ENCODE peak calls at places on chromosome 16, in seven cellular contexts. One of them, this sample, is unnamed.

GRCh38 chr16:27350006-27350405 is 36.2 kb downstream of the IL4R start:
- DNase-seq in SK-N-SH: no peak
- DNase-seq in HCT116: no peak
- DNase-seq in H1: no peak
- DNase-seq in K562: no peak
- DNase-seq in HepG2: no peak
- DNase-seq in GM12878: no peak
- DNase-seq in this sample: no peak

GRCh38 chr16:9090101-9090959 is 1.1 kb upstream of the HAPSTR1 start:
- DNase-seq in SK-N-SH: peak; percentile 72
- DNase-seq in HCT116: no peak
- DNase-seq in H1: no peak
- DNase-seq in K562: peak; percentile 68
- DNase-seq in HepG2: no peak
- DNase-seq in GM12878: no peak
- DNase-seq in this sample: no peak

GRCh38 chr16:31453255-31454204 is 5.8 kb upstream of the ARMC5 start:
- DNase-seq in SK-N-SH: no peak
- DNase-seq in HCT116: no peak
- DNase-seq in H1: no peak
- DNase-seq in K562: peak; percentile 40
- DNase-seq in HepG2: peak; percentile 75
- DNase-seq in GM12878: no peak
- DNase-seq in this sample: no peak

GRCh38 chr16:11303405-11304138 is 22.4 kb upstream of the PRM1 start:
- DNase-seq in SK-N-SH: peak; percentile 85
- DNase-seq in HCT116: no peak
- DNase-seq in H1: no peak
- DNase-seq in K562: peak; percentile 23
- DNase-seq in HepG2: no peak
- DNase-seq in GM12878: no peak
- DNase-seq in this sample: peak; percentile 60

GRCh38 chr16:84633622-84634021 is 14.7 kb upstream of the KLHL36 start:
- DNase-seq in SK-N-SH: no peak
- DNase-seq in HCT116: no peak
- DNase-seq in H1: no peak
- DNase-seq in K562: no peak
- DNase-seq in HepG2: no peak
- DNase-seq in GM12878: no peak
- DNase-seq in this sample: no peak

GRCh38 chr16:31704138-31704537 is 169.5 kb upstream of the ZNF267 start:
- DNase-seq in SK-N-SH: no peak
- DNase-seq in HCT116: no peak
- DNase-seq in H1: no peak
- DNase-seq in K562: no peak
- DNase-seq in HepG2: no peak
- DNase-seq in GM12878: no peak
- DNase-seq in this sample: no peak

GRCh38 chr16:79466111-79466510 is 134.4 kb downstream of the MAF start:
- DNase-seq in SK-N-SH: no peak
- DNase-seq in HCT116: no peak
- DNase-seq in H1: no peak
- DNase-seq in K562: no peak
- DNase-seq in HepG2: no peak
- DNase-seq in GM12878: no peak
- DNase-seq in this sample: no peak

GRCh38 chr16:15721018-15721417 is 71.0 kb downstream of the NDE1 start:
- DNase-seq in SK-N-SH: no peak
- DNase-seq in HCT116: no peak
- DNase-seq in H1: no peak
- DNase-seq in K562: no peak
- DNase-seq in HepG2: no peak
- DNase-seq in GM12878: no peak
- DNase-seq in this sample: no peak

GRCh38 chr16:86070511-86070910 is 171.5 kb downstream of the IRF8 start:
- DNase-seq in SK-N-SH: no peak
- DNase-seq in HCT116: no peak
- DNase-seq in H1: no peak
- DNase-seq in K562: no peak
- DNase-seq in HepG2: no peak
- DNase-seq in GM12878: no peak
- DNase-seq in this sample: no peak

GRCh38 chr16:50657251-50657650 is 23.9 kb downstream of the SNX20 start:
- DNase-seq in SK-N-SH: no peak
- DNase-seq in HCT116: no peak
- DNase-seq in H1: no peak
- DNase-seq in K562: no peak
- DNase-seq in HepG2: no peak
- DNase-seq in GM12878: no peak
- DNase-seq in this sample: no peak

GRCh38 chr16:49457196-49457595 is 83.6 kb downstream of the C16orf78 start:
- DNase-seq in SK-N-SH: no peak
- DNase-seq in HCT116: no peak
- DNase-seq in H1: no peak
- DNase-seq in K562: no peak
- DNase-seq in HepG2: no peak
- DNase-seq in GM12878: no peak
- DNase-seq in this sample: no peak

GRCh38 chr16:87956169-87956770 is 5.0 kb downstream of the BANP start:
- DNase-seq in SK-N-SH: no peak
- DNase-seq in HCT116: no peak
- DNase-seq in H1: no peak
- DNase-seq in K562: peak; percentile 45
- DNase-seq in HepG2: no peak
- DNase-seq in GM12878: peak; percentile 42
- DNase-seq in this sample: no peak

GRCh38 chr16:4410335-4411075 is 5.9 kb downstream of the CORO7 start:
- DNase-seq in SK-N-SH: peak; percentile 76
- DNase-seq in HCT116: no peak
- DNase-seq in H1: no peak
- DNase-seq in K562: no peak
- DNase-seq in HepG2: no peak
- DNase-seq in GM12878: no peak
- DNase-seq in this sample: peak; percentile 44
- TF ChIP-seq JUND in SK-N-SH: no peak
- TF ChIP-seq JUND in HCT116: no peak
- TF ChIP-seq JUND in H1: no peak
- TF ChIP-seq JUND in K562: no peak
- TF ChIP-seq JUND in HepG2: no peak
- TF ChIP-seq JUND in GM12878: no peak
- TF ChIP-seq JUND in this sample: no peak

DNA sequence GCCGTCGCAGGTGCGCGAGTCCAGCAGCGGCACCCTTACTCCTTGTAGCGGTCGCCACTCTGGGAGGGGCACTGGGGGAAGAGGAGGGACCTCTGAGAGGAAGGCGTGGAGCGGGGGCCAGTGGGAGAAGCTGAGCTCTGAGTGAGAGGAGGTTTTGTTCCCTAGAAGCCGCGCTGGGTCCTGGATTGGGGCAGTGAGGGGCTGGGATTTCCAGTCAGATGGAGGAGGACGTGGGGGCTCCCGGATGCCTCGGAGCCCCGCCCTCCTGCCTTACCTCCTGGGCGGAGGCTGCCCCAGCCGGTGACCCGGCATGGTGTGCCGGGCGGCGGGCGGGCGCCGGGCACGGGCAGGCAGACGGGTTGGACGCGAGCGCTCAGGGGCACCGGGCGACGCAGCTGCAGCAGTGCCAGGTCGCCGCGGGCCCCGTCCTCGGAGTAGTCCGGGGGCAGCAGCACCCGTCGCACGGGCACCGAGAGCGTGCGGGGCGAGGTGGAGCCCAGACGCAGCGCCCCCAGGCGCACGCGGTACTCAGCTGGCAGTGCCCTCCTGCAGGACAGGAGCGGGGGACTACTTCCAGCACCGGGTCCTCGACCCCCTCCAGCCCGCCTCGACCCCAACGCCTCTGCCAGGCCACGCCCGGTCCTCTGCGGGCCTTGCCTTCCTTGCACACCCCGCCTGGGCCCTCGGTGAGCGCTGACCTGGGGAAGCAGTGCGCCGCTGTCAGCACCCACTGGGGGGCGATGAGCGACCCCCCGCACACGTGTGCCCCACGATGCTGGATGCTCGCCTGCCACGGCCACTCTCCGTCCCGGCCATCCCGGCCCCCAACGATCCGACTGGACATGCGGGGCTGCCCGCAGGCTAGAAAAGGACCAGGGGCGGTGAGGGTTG is 2.0 kb downstream of the PRSS33 start:
- DNase-seq in SK-N-SH: peak; percentile 70
- DNase-seq in HCT116: no peak
- DNase-seq in H1: no peak
- DNase-seq in K562: peak; percentile 60
- DNase-seq in HepG2: no peak
- DNase-seq in GM12878: no peak
- DNase-seq in this sample: no peak
- TF ChIP-seq JUND in SK-N-SH: no peak
- TF ChIP-seq JUND in HCT116: no peak
- TF ChIP-seq JUND in H1: no peak
- TF ChIP-seq JUND in K562: no peak
- TF ChIP-seq JUND in HepG2: no peak
- TF ChIP-seq JUND in GM12878: no peak
- TF ChIP-seq JUND in this sample: no peak

GRCh38 chr16:54651851-54652770 is 278.6 kb upstream of the IRX5 start:
- DNase-seq in SK-N-SH: no peak
- DNase-seq in HCT116: no peak
- DNase-seq in H1: no peak
- DNase-seq in K562: no peak
- DNase-seq in HepG2: no peak
- DNase-seq in GM12878: no peak
- DNase-seq in this sample: no peak

GRCh38 chr16:54657709-54658102 is 273.0 kb upstream of the IRX5 start:
- DNase-seq in SK-N-SH: no peak
- DNase-seq in HCT116: no peak
- DNase-seq in H1: no peak
- DNase-seq in K562: no peak
- DNase-seq in HepG2: no peak
- DNase-seq in GM12878: no peak
- DNase-seq in this sample: peak; percentile 66

GRCh38 chr16:54654429-54654828 is 276.2 kb upstream of the IRX5 start:
- DNase-seq in SK-N-SH: no peak
- DNase-seq in HCT116: no peak
- DNase-seq in H1: no peak
- DNase-seq in K562: no peak
- DNase-seq in HepG2: no peak
- DNase-seq in GM12878: no peak
- DNase-seq in this sample: no peak

GRCh38 chr16:54657058-54657708 is 273.5 kb upstream of the IRX5 start:
- DNase-seq in SK-N-SH: no peak
- DNase-seq in HCT116: peak; percentile 81
- DNase-seq in H1: no peak
- DNase-seq in K562: no peak
- DNase-seq in HepG2: no peak
- DNase-seq in GM12878: no peak
- DNase-seq in this sample: no peak

DNA sequence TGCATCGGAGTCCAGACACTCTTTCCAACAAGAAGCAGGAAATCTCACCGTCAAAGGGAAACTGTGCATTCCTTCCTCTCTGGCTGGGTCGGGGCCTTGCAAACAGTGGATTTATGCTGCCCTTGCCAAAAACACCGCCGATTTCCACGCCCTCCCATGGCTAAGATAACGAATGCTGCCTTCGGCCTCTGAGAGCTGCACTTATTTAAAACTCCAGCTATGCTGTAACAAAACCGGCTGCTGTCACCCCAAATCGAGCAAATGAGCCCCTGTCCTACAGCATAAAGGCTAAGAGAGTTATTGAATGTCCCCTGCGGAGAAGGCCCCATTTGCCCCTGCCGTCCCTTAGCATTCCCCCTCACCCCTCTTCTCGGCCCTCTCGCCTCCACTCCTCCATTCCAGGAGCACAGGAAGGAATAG is 275.5 kb upstream of the IRX5 start:
- DNase-seq in SK-N-SH: no peak
- DNase-seq in HCT116: no peak
- DNase-seq in H1: no peak
- DNase-seq in K562: no peak
- DNase-seq in HepG2: no peak
- DNase-seq in GM12878: no peak
- DNase-seq in this sample: no peak
- TF ChIP-seq JUND in SK-N-SH: no peak
- TF ChIP-seq JUND in HCT116: no peak
- TF ChIP-seq JUND in H1: no peak
- TF ChIP-seq JUND in K562: no peak
- TF ChIP-seq JUND in HepG2: no peak
- TF ChIP-seq JUND in GM12878: no peak
- TF ChIP-seq JUND in this sample: no peak

DNA sequence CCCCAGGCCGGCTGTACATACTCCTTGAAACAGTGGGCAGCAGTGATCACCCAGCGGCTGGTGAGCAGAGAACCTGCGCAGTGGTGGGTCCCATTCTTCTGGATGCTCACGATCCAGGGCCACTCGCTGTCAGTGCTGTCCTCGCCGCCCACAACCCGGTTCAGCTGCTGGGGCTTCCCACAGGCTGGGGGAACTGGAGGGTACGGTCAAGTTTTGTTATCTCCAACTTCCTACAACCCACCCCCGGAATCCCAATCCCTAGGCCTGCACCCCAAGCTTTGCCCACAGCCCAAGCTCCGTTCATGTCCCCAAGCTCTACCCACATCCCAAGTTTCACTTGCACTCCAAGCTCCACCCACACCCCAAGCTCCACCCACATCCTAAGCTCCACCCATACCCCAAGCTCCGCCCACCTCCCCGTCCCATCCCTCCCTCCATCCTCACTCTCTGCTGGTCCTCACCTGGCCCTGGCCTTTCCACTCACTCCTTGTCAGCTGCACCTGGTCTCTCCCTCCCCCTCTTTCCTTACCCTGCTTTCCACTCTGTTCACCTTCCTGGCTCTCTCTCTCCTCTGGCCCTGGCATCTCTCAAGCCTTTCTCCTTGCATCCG is 1.8 kb downstream of the PRSS22 start:
- DNase-seq in SK-N-SH: peak; percentile 81
- DNase-seq in HCT116: no peak
- DNase-seq in H1: no peak
- DNase-seq in K562: peak; percentile 75
- DNase-seq in HepG2: no peak
- DNase-seq in GM12878: no peak
- DNase-seq in this sample: peak; percentile 79
- TF ChIP-seq JUND in SK-N-SH: no peak
- TF ChIP-seq JUND in HCT116: no peak
- TF ChIP-seq JUND in H1: no peak
- TF ChIP-seq JUND in K562: no peak
- TF ChIP-seq JUND in HepG2: no peak
- TF ChIP-seq JUND in GM12878: no peak
- TF ChIP-seq JUND in this sample: no peak

GRCh38 chr16:2884041-2884451 is 1.0 kb downstream of the FLYWCH2 start:
- DNase-seq in SK-N-SH: peak; percentile 20
- DNase-seq in HCT116: no peak
- DNase-seq in H1: no peak
- DNase-seq in K562: no peak
- DNase-seq in HepG2: no peak
- DNase-seq in GM12878: no peak
- DNase-seq in this sample: no peak
- TF ChIP-seq JUND in SK-N-SH: no peak
- TF ChIP-seq JUND in HCT116: no peak
- TF ChIP-seq JUND in H1: no peak
- TF ChIP-seq JUND in K562: peak; percentile 34
- TF ChIP-seq JUND in HepG2: no peak
- TF ChIP-seq JUND in GM12878: no peak
- TF ChIP-seq JUND in this sample: no peak

GRCh38 chr16:48162839-48163410 is 7.1 kb upstream of the ABCC12 start:
- DNase-seq in SK-N-SH: no peak
- DNase-seq in HCT116: no peak
- DNase-seq in H1: no peak
- DNase-seq in K562: no peak
- DNase-seq in HepG2: no peak
- DNase-seq in GM12878: no peak
- DNase-seq in this sample: no peak
- TF ChIP-seq JUND in SK-N-SH: no peak
- TF ChIP-seq JUND in HCT116: no peak
- TF ChIP-seq JUND in H1: no peak
- TF ChIP-seq JUND in K562: no peak
- TF ChIP-seq JUND in HepG2: no peak
- TF ChIP-seq JUND in GM12878: no peak
- TF ChIP-seq JUND in this sample: no peak

GRCh38 chr16:67950335-67950843 is 6.5 kb upstream of the LCAT start:
- DNase-seq in SK-N-SH: no peak
- DNase-seq in HCT116: no peak
- DNase-seq in H1: no peak
- DNase-seq in K562: no peak
- DNase-seq in HepG2: no peak
- DNase-seq in GM12878: no peak
- DNase-seq in this sample: no peak
- TF ChIP-seq JUND in SK-N-SH: no peak
- TF ChIP-seq JUND in HCT116: no peak
- TF ChIP-seq JUND in H1: no peak
- TF ChIP-seq JUND in K562: no peak
- TF ChIP-seq JUND in HepG2: no peak
- TF ChIP-seq JUND in GM12878: no peak
- TF ChIP-seq JUND in this sample: no peak